ENCODE peak calls at places on chromosomes 5 and 9, in six cellular contexts. One of them, this sample, is unnamed.

GRCh38 chr9:15416880-15417279 is 5.8 kb upstream of the SNAPC3 start:
- DNase-seq in neuronal stem cell: no peak
- DNase-seq in EH: peak
- DNase-seq in skeletal muscle cell: no peak
- DNase-seq in NCI-H1092 treated with DMSO at 0.1 percent for 48 hours: peak
- DNase-seq in stimulated activated CD4-positive, alpha-beta T cell treated with anti-CD3 and anti-CD28 coated beads, Interleukin-4, amount 100 ng/mL, for 24 hours: peak
- DNase-seq in this sample: peak

GRCh38 chr5:143562935-143563334 is 159.4 kb upstream of the NR3C1 start:
- DNase-seq in stimulated activated CD4-positive, alpha-beta T cell treated with anti-CD3 and anti-CD28 coated beads, Interleukin-4, amount 100 ng/mL, for 24 hours: no peak
- DNase-seq in neuronal stem cell: no peak
- DNase-seq in skeletal muscle cell: peak
- DNase-seq in NCI-H1092 treated with DMSO at 0.1 percent for 48 hours: no peak
- DNase-seq in EH: peak
- DNase-seq in this sample: no peak

GRCh38 chr9:89848060-89849040 is 243.5 kb downstream of the GADD45G start:
- DNase-seq in skeletal muscle cell: no peak
- DNase-seq in neuronal stem cell: no peak
- DNase-seq in NCI-H1092 treated with DMSO at 0.1 percent for 48 hours: no peak
- DNase-seq in EH: no peak
- DNase-seq in stimulated activated CD4-positive, alpha-beta T cell treated with anti-CD3 and anti-CD28 coated beads, Interleukin-4, amount 100 ng/mL, for 24 hours: no peak
- DNase-seq in this sample: no peak

GRCh38 chr9:136052991-136053756 is 41.9 kb downstream of the NACC2 start:
- DNase-seq in skeletal muscle cell: no peak
- DNase-seq in stimulated activated CD4-positive, alpha-beta T cell treated with anti-CD3 and anti-CD28 coated beads, Interleukin-4, amount 100 ng/mL, for 24 hours: no peak
- DNase-seq in neuronal stem cell: no peak
- DNase-seq in EH: peak
- DNase-seq in NCI-H1092 treated with DMSO at 0.1 percent for 48 hours: peak
- DNase-seq in this sample: no peak

GRCh38 chr9:15299374-15299939 is 7.6 kb downstream of the TTC39B start:
- DNase-seq in NCI-H1092 treated with DMSO at 0.1 percent for 48 hours: no peak
- DNase-seq in neuronal stem cell: no peak
- DNase-seq in EH: no peak
- DNase-seq in stimulated activated CD4-positive, alpha-beta T cell treated with anti-CD3 and anti-CD28 coated beads, Interleukin-4, amount 100 ng/mL, for 24 hours: peak
- DNase-seq in skeletal muscle cell: no peak
- DNase-seq in this sample: no peak

GRCh38 chr5:173495225-173495904 is 121.1 kb downstream of the BOD1 start:
- DNase-seq in skeletal muscle cell: no peak
- DNase-seq in EH: peak
- DNase-seq in stimulated activated CD4-positive, alpha-beta T cell treated with anti-CD3 and anti-CD28 coated beads, Interleukin-4, amount 100 ng/mL, for 24 hours: no peak
- DNase-seq in neuronal stem cell: no peak
- DNase-seq in NCI-H1092 treated with DMSO at 0.1 percent for 48 hours: no peak
- DNase-seq in this sample: no peak

GRCh38 chr9:122930541-122930932 is 775 bp downstream of the ZBTB26 start:
- DNase-seq in NCI-H1092 treated with DMSO at 0.1 percent for 48 hours: no peak
- DNase-seq in stimulated activated CD4-positive, alpha-beta T cell treated with anti-CD3 and anti-CD28 coated beads, Interleukin-4, amount 100 ng/mL, for 24 hours: no peak
- DNase-seq in EH: peak
- DNase-seq in neuronal stem cell: no peak
- DNase-seq in skeletal muscle cell: no peak
- DNase-seq in this sample: no peak

GRCh38 chr9:15735083-15735974 is 182.5 kb downstream of the CCDC171 start:
- DNase-seq in NCI-H1092 treated with DMSO at 0.1 percent for 48 hours: no peak
- DNase-seq in neuronal stem cell: no peak
- DNase-seq in stimulated activated CD4-positive, alpha-beta T cell treated with anti-CD3 and anti-CD28 coated beads, Interleukin-4, amount 100 ng/mL, for 24 hours: no peak
- DNase-seq in EH: peak
- DNase-seq in skeletal muscle cell: peak
- DNase-seq in this sample: no peak

GRCh38 chr5:157900644-157901043 is 41.7 kb upstream of the CLINT1 start:
- DNase-seq in EH: no peak
- DNase-seq in skeletal muscle cell: no peak
- DNase-seq in NCI-H1092 treated with DMSO at 0.1 percent for 48 hours: peak
- DNase-seq in stimulated activated CD4-positive, alpha-beta T cell treated with anti-CD3 and anti-CD28 coated beads, Interleukin-4, amount 100 ng/mL, for 24 hours: no peak
- DNase-seq in neuronal stem cell: no peak
- DNase-seq in this sample: no peak

GRCh38 chr5:116738948-116739339 is 164.3 kb upstream of the SEMA6A start:
- DNase-seq in skeletal muscle cell: no peak
- DNase-seq in neuronal stem cell: no peak
- DNase-seq in NCI-H1092 treated with DMSO at 0.1 percent for 48 hours: no peak
- DNase-seq in stimulated activated CD4-positive, alpha-beta T cell treated with anti-CD3 and anti-CD28 coated beads, Interleukin-4, amount 100 ng/mL, for 24 hours: no peak
- DNase-seq in EH: no peak
- DNase-seq in this sample: no peak

GRCh38 chr9:123121457-123121856 is 88.0 kb downstream of the GPR21 start:
- DNase-seq in NCI-H1092 treated with DMSO at 0.1 percent for 48 hours: no peak
- DNase-seq in stimulated activated CD4-positive, alpha-beta T cell treated with anti-CD3 and anti-CD28 coated beads, Interleukin-4, amount 100 ng/mL, for 24 hours: no peak
- DNase-seq in neuronal stem cell: no peak
- DNase-seq in EH: no peak
- DNase-seq in skeletal muscle cell: no peak
- DNase-seq in this sample: no peak

GRCh38 chr5:98605010-98605425 is 168.4 kb upstream of the RGMB start:
- DNase-seq in skeletal muscle cell: no peak
- DNase-seq in neuronal stem cell: no peak
- DNase-seq in NCI-H1092 treated with DMSO at 0.1 percent for 48 hours: peak
- DNase-seq in EH: no peak
- DNase-seq in stimulated activated CD4-positive, alpha-beta T cell treated with anti-CD3 and anti-CD28 coated beads, Interleukin-4, amount 100 ng/mL, for 24 hours: no peak
- DNase-seq in this sample: no peak

GRCh38 chr5:41071975-41072374 is 833 bp upstream of the MROH2B start:
- DNase-seq in skeletal muscle cell: no peak
- DNase-seq in EH: peak
- DNase-seq in stimulated activated CD4-positive, alpha-beta T cell treated with anti-CD3 and anti-CD28 coated beads, Interleukin-4, amount 100 ng/mL, for 24 hours: no peak
- DNase-seq in NCI-H1092 treated with DMSO at 0.1 percent for 48 hours: no peak
- DNase-seq in neuronal stem cell: no peak
- DNase-seq in this sample: no peak

GRCh38 chr9:34589656-34590375 is at the start of gene CNTFR:
- DNase-seq in NCI-H1092 treated with DMSO at 0.1 percent for 48 hours: peak
- DNase-seq in skeletal muscle cell: no peak
- DNase-seq in EH: peak
- DNase-seq in stimulated activated CD4-positive, alpha-beta T cell treated with anti-CD3 and anti-CD28 coated beads, Interleukin-4, amount 100 ng/mL, for 24 hours: no peak
- DNase-seq in neuronal stem cell: no peak
- DNase-seq in this sample: no peak

GRCh38 chr9:16179566-16179965 is 626.7 kb downstream of the CCDC171 start:
- DNase-seq in EH: no peak
- DNase-seq in stimulated activated CD4-positive, alpha-beta T cell treated with anti-CD3 and anti-CD28 coated beads, Interleukin-4, amount 100 ng/mL, for 24 hours: no peak
- DNase-seq in skeletal muscle cell: no peak
- DNase-seq in neuronal stem cell: no peak
- DNase-seq in NCI-H1092 treated with DMSO at 0.1 percent for 48 hours: no peak
- DNase-seq in this sample: no peak

GRCh38 chr9:99677281-99677680 is 144.4 kb upstream of the NR4A3 start:
- DNase-seq in EH: peak
- DNase-seq in neuronal stem cell: no peak
- DNase-seq in stimulated activated CD4-positive, alpha-beta T cell treated with anti-CD3 and anti-CD28 coated beads, Interleukin-4, amount 100 ng/mL, for 24 hours: no peak
- DNase-seq in skeletal muscle cell: no peak
- DNase-seq in NCI-H1092 treated with DMSO at 0.1 percent for 48 hours: no peak
- DNase-seq in this sample: no peak

GRCh38 chr5:101102506-101102905 is 199.4 kb upstream of the ST8SIA4 start:
- DNase-seq in skeletal muscle cell: no peak
- DNase-seq in EH: no peak
- DNase-seq in NCI-H1092 treated with DMSO at 0.1 percent for 48 hours: no peak
- DNase-seq in neuronal stem cell: no peak
- DNase-seq in stimulated activated CD4-positive, alpha-beta T cell treated with anti-CD3 and anti-CD28 coated beads, Interleukin-4, amount 100 ng/mL, for 24 hours: no peak
- DNase-seq in this sample: no peak

GRCh38 chr9:72415948-72416347 is 50.9 kb upstream of the ZFAND5 start:
- DNase-seq in skeletal muscle cell: no peak
- DNase-seq in neuronal stem cell: no peak
- DNase-seq in stimulated activated CD4-positive, alpha-beta T cell treated with anti-CD3 and anti-CD28 coated beads, Interleukin-4, amount 100 ng/mL, for 24 hours: no peak
- DNase-seq in NCI-H1092 treated with DMSO at 0.1 percent for 48 hours: no peak
- DNase-seq in EH: no peak
- DNase-seq in this sample: no peak

GRCh38 chr5:142378737-142379365 is 54.0 kb upstream of the SPRY4 start:
- DNase-seq in skeletal muscle cell: no peak
- DNase-seq in EH: no peak
- DNase-seq in stimulated activated CD4-positive, alpha-beta T cell treated with anti-CD3 and anti-CD28 coated beads, Interleukin-4, amount 100 ng/mL, for 24 hours: no peak
- DNase-seq in NCI-H1092 treated with DMSO at 0.1 percent for 48 hours: no peak
- DNase-seq in neuronal stem cell: no peak
- DNase-seq in this sample: no peak

GRCh38 chr5:147403659-147404640 is 105.9 kb downstream of the DPYSL3 start:
- DNase-seq in EH: peak
- DNase-seq in stimulated activated CD4-positive, alpha-beta T cell treated with anti-CD3 and anti-CD28 coated beads, Interleukin-4, amount 100 ng/mL, for 24 hours: no peak
- DNase-seq in skeletal muscle cell: peak
- DNase-seq in neuronal stem cell: no peak
- DNase-seq in NCI-H1092 treated with DMSO at 0.1 percent for 48 hours: no peak
- DNase-seq in this sample: no peak

GRCh38 chr5:142015781-142016533 is 3.1 kb upstream of the GNPDA1 start:
- DNase-seq in NCI-H1092 treated with DMSO at 0.1 percent for 48 hours: no peak
- DNase-seq in neuronal stem cell: no peak
- DNase-seq in stimulated activated CD4-positive, alpha-beta T cell treated with anti-CD3 and anti-CD28 coated beads, Interleukin-4, amount 100 ng/mL, for 24 hours: peak
- DNase-seq in EH: peak
- DNase-seq in skeletal muscle cell: peak
- DNase-seq in this sample: peak

GRCh38 chr5:173676375-173676774 is 59.9 kb upstream of the BOD1 start:
- DNase-seq in stimulated activated CD4-positive, alpha-beta T cell treated with anti-CD3 and anti-CD28 coated beads, Interleukin-4, amount 100 ng/mL, for 24 hours: no peak
- DNase-seq in skeletal muscle cell: no peak
- DNase-seq in EH: no peak
- DNase-seq in neuronal stem cell: no peak
- DNase-seq in NCI-H1092 treated with DMSO at 0.1 percent for 48 hours: no peak
- DNase-seq in this sample: no peak

GRCh38 chr5:32276173-32276853 is 36.4 kb downstream of the MTMR12 start:
- DNase-seq in NCI-H1092 treated with DMSO at 0.1 percent for 48 hours: no peak
- DNase-seq in stimulated activated CD4-positive, alpha-beta T cell treated with anti-CD3 and anti-CD28 coated beads, Interleukin-4, amount 100 ng/mL, for 24 hours: no peak
- DNase-seq in EH: peak
- DNase-seq in skeletal muscle cell: no peak
- DNase-seq in neuronal stem cell: no peak
- DNase-seq in this sample: peak

GRCh38 chr9:107308461-107308860 is 25.4 kb downstream of the RAD23B start:
- DNase-seq in NCI-H1092 treated with DMSO at 0.1 percent for 48 hours: no peak
- DNase-seq in neuronal stem cell: no peak
- DNase-seq in stimulated activated CD4-positive, alpha-beta T cell treated with anti-CD3 and anti-CD28 coated beads, Interleukin-4, amount 100 ng/mL, for 24 hours: no peak
- DNase-seq in skeletal muscle cell: no peak
- DNase-seq in EH: no peak
- DNase-seq in this sample: no peak

GRCh38 chr5:56596154-56596553 is 219.2 kb upstream of the MAP3K1 start:
- DNase-seq in EH: no peak
- DNase-seq in skeletal muscle cell: no peak
- DNase-seq in NCI-H1092 treated with DMSO at 0.1 percent for 48 hours: no peak
- DNase-seq in neuronal stem cell: no peak
- DNase-seq in stimulated activated CD4-positive, alpha-beta T cell treated with anti-CD3 and anti-CD28 coated beads, Interleukin-4, amount 100 ng/mL, for 24 hours: no peak
- DNase-seq in this sample: no peak

GRCh38 chr5:78899922-78900362 is 85.2 kb downstream of the ARSB start:
- DNase-seq in NCI-H1092 treated with DMSO at 0.1 percent for 48 hours: no peak
- DNase-seq in stimulated activated CD4-positive, alpha-beta T cell treated with anti-CD3 and anti-CD28 coated beads, Interleukin-4, amount 100 ng/mL, for 24 hours: no peak
- DNase-seq in EH: peak
- DNase-seq in neuronal stem cell: peak
- DNase-seq in skeletal muscle cell: no peak
- DNase-seq in this sample: peak

GRCh38 chr5:994272-994607 is 14.4 kb upstream of the NKD2 start:
- DNase-seq in neuronal stem cell: no peak
- DNase-seq in skeletal muscle cell: no peak
- DNase-seq in NCI-H1092 treated with DMSO at 0.1 percent for 48 hours: no peak
- DNase-seq in EH: no peak
- DNase-seq in stimulated activated CD4-positive, alpha-beta T cell treated with anti-CD3 and anti-CD28 coated beads, Interleukin-4, amount 100 ng/mL, for 24 hours: no peak
- DNase-seq in this sample: no peak

GRCh38 chr9:133046900-133047295 is 14.9 kb upstream of the CEL start:
- DNase-seq in skeletal muscle cell: no peak
- DNase-seq in neuronal stem cell: no peak
- DNase-seq in stimulated activated CD4-positive, alpha-beta T cell treated with anti-CD3 and anti-CD28 coated beads, Interleukin-4, amount 100 ng/mL, for 24 hours: no peak
- DNase-seq in EH: no peak
- DNase-seq in NCI-H1092 treated with DMSO at 0.1 percent for 48 hours: no peak
- DNase-seq in this sample: no peak

GRCh38 chr5:159453209-159453608 is 122.9 kb upstream of the IL12B start:
- DNase-seq in neuronal stem cell: no peak
- DNase-seq in EH: no peak
- DNase-seq in NCI-H1092 treated with DMSO at 0.1 percent for 48 hours: no peak
- DNase-seq in stimulated activated CD4-positive, alpha-beta T cell treated with anti-CD3 and anti-CD28 coated beads, Interleukin-4, amount 100 ng/mL, for 24 hours: no peak
- DNase-seq in skeletal muscle cell: no peak
- DNase-seq in this sample: no peak

GRCh38 chr5:148091991-148092964 is 28.5 kb downstream of the SPINK5 start:
- DNase-seq in neuronal stem cell: no peak
- DNase-seq in stimulated activated CD4-positive, alpha-beta T cell treated with anti-CD3 and anti-CD28 coated beads, Interleukin-4, amount 100 ng/mL, for 24 hours: no peak
- DNase-seq in skeletal muscle cell: no peak
- DNase-seq in NCI-H1092 treated with DMSO at 0.1 percent for 48 hours: no peak
- DNase-seq in EH: peak
- DNase-seq in this sample: no peak

This sample was measured in KBM-7.